ENCODE peak calls at places on chromosomes 7 and 10, in ten cellular contexts. X is immature natural killer cell, E is HEK293T, T is T-helper 9 cell, D is mucosa of gallbladder, Z is NCI-H1092, O is NCI-H1436, B is adipocyte, S is HFF-Myc, V is Kasumi-1. N is an unnamed sample.

GRCh38 chr10:97686962-97687784 is at the start of gene AVPI1:
- DNase-seq in X (peak; percentile 97), E (peak; percentile 99), T (peak; percentile 95), D (peak; percentile 98), Z (peak; percentile 90), O (peak; percentile 96), B (peak; percentile 98), S (peak; percentile 86), V (peak; percentile 99), N (peak; percentile 98)

GRCh38 chr7:11625669-11626068 is 206.3 kb downstream of the THSD7A start:
- DNase-seq in X (no peak), E (no peak), T (no peak), D (peak; percentile 42), Z (no peak), O (no peak), B (peak; percentile 7), S (no peak), V (no peak), N (no peak)

GRCh38 chr7:44396931-44397525 is 71.6 kb upstream of the CAMK2B start:
- DNase-seq in X (no peak), E (no peak), T (no peak), D (no peak), Z (peak; percentile 14), O (no peak), B (no peak), S (no peak), V (no peak), N (no peak)

GRCh38 chr7:148501707-148502139 is 88.8 kb upstream of the C7orf33 start:
- DNase-seq in X (no peak), E (no peak), T (no peak), D (no peak), Z (no peak), O (no peak), B (peak; percentile 22), S (no peak), V (no peak), N (no peak)

GRCh38 chr10:11210211-11210922 is 192.7 kb downstream of the CELF2 start:
- DNase-seq in X (no peak), E (no peak), T (no peak), D (no peak), Z (no peak), O (no peak), B (no peak), S (no peak), V (no peak), N (no peak)

GRCh38 chr10:117684211-117684610 is 141.7 kb downstream of the EMX2 start:
- DNase-seq in X (no peak), E (no peak), T (no peak), D (no peak), Z (no peak), O (no peak), B (no peak), S (no peak), V (no peak), N (no peak)

GRCh38 chr7:90892213-90892612 is 296.1 kb downstream of the CDK14 start:
- DNase-seq in X (no peak), E (no peak), T (no peak), D (no peak), Z (no peak), O (no peak), B (no peak), S (no peak), V (no peak), N (no peak)

GRCh38 chr10:117537904-117538524 is 4.5 kb upstream of the EMX2 start:
- DNase-seq in X (no peak), E (no peak), T (no peak), D (no peak), Z (no peak), O (no peak), B (no peak), S (no peak), V (no peak), N (no peak)

N was measured in GDM1.